ENCODE peak calls at places on chromosome 11, in nine cellular contexts. One of them, this sample, is unnamed.

GRCh38 chr11:2128512-2129322 is 10.5 kb downstream of the IGF2 start:
- DNase-seq in neural crest cell: no peak
- DNase-seq in C1 segment of cervical spinal cord: no peak
- DNase-seq in stimulated activated CD4-positive, alpha-beta T cell treated with anti-CD3 and anti-CD28 coated beads, TNF-alpha, amount 100 ng/mL, for 48 hours: no peak
- DNase-seq in iris pigment epithelial cell: no peak
- DNase-seq in RCC 7860: no peak
- DNase-seq in NCI-H1105: no peak
- DNase-seq in H9: no peak
- DNase-seq in NCI-H510A treated with DMSO at 0.1 percent for 48 hours: no peak
- DNase-seq in this sample: no peak

GRCh38 chr11:12626616-12627015 is 47.6 kb upstream of the TEAD1 start:
- DNase-seq in neural crest cell: no peak
- DNase-seq in C1 segment of cervical spinal cord: no peak
- DNase-seq in stimulated activated CD4-positive, alpha-beta T cell treated with anti-CD3 and anti-CD28 coated beads, TNF-alpha, amount 100 ng/mL, for 48 hours: no peak
- DNase-seq in iris pigment epithelial cell: no peak
- DNase-seq in RCC 7860: no peak
- DNase-seq in NCI-H1105: no peak
- DNase-seq in H9: no peak
- DNase-seq in NCI-H510A treated with DMSO at 0.1 percent for 48 hours: no peak
- DNase-seq in this sample: no peak

GRCh38 chr11:104916442-104916841 is 18.2 kb upstream of the CASP12 start:
- DNase-seq in neural crest cell: no peak
- DNase-seq in C1 segment of cervical spinal cord: no peak
- DNase-seq in stimulated activated CD4-positive, alpha-beta T cell treated with anti-CD3 and anti-CD28 coated beads, TNF-alpha, amount 100 ng/mL, for 48 hours: no peak
- DNase-seq in iris pigment epithelial cell: peak; percentile 65
- DNase-seq in RCC 7860: no peak
- DNase-seq in NCI-H1105: no peak
- DNase-seq in H9: no peak
- DNase-seq in NCI-H510A treated with DMSO at 0.1 percent for 48 hours: no peak
- DNase-seq in this sample: no peak

GRCh38 chr11:30422389-30422788 is 99.5 kb downstream of the ARL14EP start:
- DNase-seq in neural crest cell: no peak
- DNase-seq in C1 segment of cervical spinal cord: no peak
- DNase-seq in stimulated activated CD4-positive, alpha-beta T cell treated with anti-CD3 and anti-CD28 coated beads, TNF-alpha, amount 100 ng/mL, for 48 hours: no peak
- DNase-seq in iris pigment epithelial cell: no peak
- DNase-seq in RCC 7860: no peak
- DNase-seq in NCI-H1105: no peak
- DNase-seq in H9: no peak
- DNase-seq in NCI-H510A treated with DMSO at 0.1 percent for 48 hours: no peak
- DNase-seq in this sample: no peak

GRCh38 chr11:13261600-13262061 is 16.0 kb upstream of the BMAL1 start:
- DNase-seq in neural crest cell: no peak
- DNase-seq in C1 segment of cervical spinal cord: no peak
- DNase-seq in stimulated activated CD4-positive, alpha-beta T cell treated with anti-CD3 and anti-CD28 coated beads, TNF-alpha, amount 100 ng/mL, for 48 hours: no peak
- DNase-seq in iris pigment epithelial cell: peak; percentile 82
- DNase-seq in RCC 7860: peak; percentile 89
- DNase-seq in NCI-H1105: no peak
- DNase-seq in H9: no peak
- DNase-seq in NCI-H510A treated with DMSO at 0.1 percent for 48 hours: no peak
- DNase-seq in this sample: no peak

GRCh38 chr11:44574620-44575287 is 9.3 kb downstream of the CD82 start:
- DNase-seq in neural crest cell: no peak
- DNase-seq in C1 segment of cervical spinal cord: no peak
- DNase-seq in stimulated activated CD4-positive, alpha-beta T cell treated with anti-CD3 and anti-CD28 coated beads, TNF-alpha, amount 100 ng/mL, for 48 hours: no peak
- DNase-seq in iris pigment epithelial cell: peak; percentile 96
- DNase-seq in RCC 7860: peak; percentile 90
- DNase-seq in NCI-H1105: no peak
- DNase-seq in H9: no peak
- DNase-seq in NCI-H510A treated with DMSO at 0.1 percent for 48 hours: no peak
- DNase-seq in this sample: no peak

GRCh38 chr11:120180571-120181445 is 30.0 kb upstream of the OAF start:
- DNase-seq in neural crest cell: no peak
- DNase-seq in C1 segment of cervical spinal cord: peak; percentile 13
- DNase-seq in stimulated activated CD4-positive, alpha-beta T cell treated with anti-CD3 and anti-CD28 coated beads, TNF-alpha, amount 100 ng/mL, for 48 hours: no peak
- DNase-seq in iris pigment epithelial cell: peak; percentile 68
- DNase-seq in RCC 7860: peak; percentile 8
- DNase-seq in NCI-H1105: no peak
- DNase-seq in H9: peak; percentile 78
- DNase-seq in NCI-H510A treated with DMSO at 0.1 percent for 48 hours: no peak
- DNase-seq in this sample: no peak

GRCh38 chr11:95363710-95364109 is 132.7 kb upstream of the SESN3 start:
- DNase-seq in neural crest cell: peak; percentile 27
- DNase-seq in C1 segment of cervical spinal cord: no peak
- DNase-seq in stimulated activated CD4-positive, alpha-beta T cell treated with anti-CD3 and anti-CD28 coated beads, TNF-alpha, amount 100 ng/mL, for 48 hours: no peak
- DNase-seq in iris pigment epithelial cell: no peak
- DNase-seq in RCC 7860: no peak
- DNase-seq in NCI-H1105: peak; percentile 12
- DNase-seq in H9: peak; percentile 71
- DNase-seq in NCI-H510A treated with DMSO at 0.1 percent for 48 hours: no peak
- DNase-seq in this sample: peak; percentile 78

GRCh38 chr11:118046964-118047700 is 29.7 kb upstream of the TMPRSS4 start:
- DNase-seq in neural crest cell: no peak
- DNase-seq in C1 segment of cervical spinal cord: no peak
- DNase-seq in stimulated activated CD4-positive, alpha-beta T cell treated with anti-CD3 and anti-CD28 coated beads, TNF-alpha, amount 100 ng/mL, for 48 hours: no peak
- DNase-seq in iris pigment epithelial cell: no peak
- DNase-seq in RCC 7860: no peak
- DNase-seq in NCI-H1105: no peak
- DNase-seq in H9: no peak
- DNase-seq in NCI-H510A treated with DMSO at 0.1 percent for 48 hours: no peak
- DNase-seq in this sample: no peak

GRCh38 chr11:69002101-69002742 is 10.8 kb downstream of the MRGPRF start:
- DNase-seq in neural crest cell: no peak
- DNase-seq in C1 segment of cervical spinal cord: no peak
- DNase-seq in stimulated activated CD4-positive, alpha-beta T cell treated with anti-CD3 and anti-CD28 coated beads, TNF-alpha, amount 100 ng/mL, for 48 hours: no peak
- DNase-seq in iris pigment epithelial cell: no peak
- DNase-seq in RCC 7860: no peak
- DNase-seq in NCI-H1105: no peak
- DNase-seq in H9: peak; percentile 20
- DNase-seq in NCI-H510A treated with DMSO at 0.1 percent for 48 hours: no peak
- DNase-seq in this sample: no peak

GRCh38 chr11:17609536-17610401 is 62.7 kb downstream of the OTOG start:
- DNase-seq in neural crest cell: no peak
- DNase-seq in C1 segment of cervical spinal cord: no peak
- DNase-seq in stimulated activated CD4-positive, alpha-beta T cell treated with anti-CD3 and anti-CD28 coated beads, TNF-alpha, amount 100 ng/mL, for 48 hours: no peak
- DNase-seq in iris pigment epithelial cell: no peak
- DNase-seq in RCC 7860: no peak
- DNase-seq in NCI-H1105: no peak
- DNase-seq in H9: no peak
- DNase-seq in NCI-H510A treated with DMSO at 0.1 percent for 48 hours: no peak
- DNase-seq in this sample: no peak

GRCh38 chr11:63520606-63521170 is 14.8 kb downstream of the LGALS12 start:
- DNase-seq in neural crest cell: no peak
- DNase-seq in C1 segment of cervical spinal cord: no peak
- DNase-seq in stimulated activated CD4-positive, alpha-beta T cell treated with anti-CD3 and anti-CD28 coated beads, TNF-alpha, amount 100 ng/mL, for 48 hours: no peak
- DNase-seq in iris pigment epithelial cell: peak; percentile 51
- DNase-seq in RCC 7860: no peak
- DNase-seq in NCI-H1105: no peak
- DNase-seq in H9: no peak
- DNase-seq in NCI-H510A treated with DMSO at 0.1 percent for 48 hours: no peak
- DNase-seq in this sample: no peak

GRCh38 chr11:102111011-102111786 is 952 bp downstream of the YAP1 start:
- DNase-seq in neural crest cell: peak; percentile 86
- DNase-seq in C1 segment of cervical spinal cord: no peak
- DNase-seq in stimulated activated CD4-positive, alpha-beta T cell treated with anti-CD3 and anti-CD28 coated beads, TNF-alpha, amount 100 ng/mL, for 48 hours: no peak
- DNase-seq in iris pigment epithelial cell: peak; percentile 84
- DNase-seq in RCC 7860: peak; percentile 47
- DNase-seq in NCI-H1105: no peak
- DNase-seq in H9: peak; percentile 91
- DNase-seq in NCI-H510A treated with DMSO at 0.1 percent for 48 hours: no peak
- DNase-seq in this sample: peak; percentile 24

GRCh38 chr11:72223615-72224586 is 666 bp upstream of the INPPL1 start:
- DNase-seq in neural crest cell: peak; percentile 59
- DNase-seq in C1 segment of cervical spinal cord: peak; percentile 71
- DNase-seq in stimulated activated CD4-positive, alpha-beta T cell treated with anti-CD3 and anti-CD28 coated beads, TNF-alpha, amount 100 ng/mL, for 48 hours: peak; percentile 48
- DNase-seq in iris pigment epithelial cell: peak; percentile 76
- DNase-seq in RCC 7860: no peak
- DNase-seq in NCI-H1105: peak; percentile 60
- DNase-seq in H9: peak; percentile 71
- DNase-seq in NCI-H510A treated with DMSO at 0.1 percent for 48 hours: peak; percentile 59
- DNase-seq in this sample: peak; percentile 84

GRCh38 chr11:8760896-8761295 is 78.3 kb downstream of the RPL27A start:
- DNase-seq in neural crest cell: no peak
- DNase-seq in C1 segment of cervical spinal cord: no peak
- DNase-seq in stimulated activated CD4-positive, alpha-beta T cell treated with anti-CD3 and anti-CD28 coated beads, TNF-alpha, amount 100 ng/mL, for 48 hours: no peak
- DNase-seq in iris pigment epithelial cell: peak; percentile 25
- DNase-seq in RCC 7860: no peak
- DNase-seq in NCI-H1105: no peak
- DNase-seq in H9: no peak
- DNase-seq in NCI-H510A treated with DMSO at 0.1 percent for 48 hours: no peak
- DNase-seq in this sample: no peak

GRCh38 chr11:24298126-24298525 is 198.7 kb upstream of the LUZP2 start:
- DNase-seq in neural crest cell: no peak
- DNase-seq in C1 segment of cervical spinal cord: no peak
- DNase-seq in stimulated activated CD4-positive, alpha-beta T cell treated with anti-CD3 and anti-CD28 coated beads, TNF-alpha, amount 100 ng/mL, for 48 hours: no peak
- DNase-seq in iris pigment epithelial cell: peak; percentile 28
- DNase-seq in RCC 7860: no peak
- DNase-seq in NCI-H1105: no peak
- DNase-seq in H9: no peak
- DNase-seq in NCI-H510A treated with DMSO at 0.1 percent for 48 hours: no peak
- DNase-seq in this sample: no peak

GRCh38 chr11:66912963-66913362 is 45.2 kb downstream of the PC start:
- DNase-seq in neural crest cell: peak; percentile 34
- DNase-seq in C1 segment of cervical spinal cord: peak; percentile 71
- DNase-seq in stimulated activated CD4-positive, alpha-beta T cell treated with anti-CD3 and anti-CD28 coated beads, TNF-alpha, amount 100 ng/mL, for 48 hours: no peak
- DNase-seq in iris pigment epithelial cell: no peak
- DNase-seq in RCC 7860: no peak
- DNase-seq in NCI-H1105: no peak
- DNase-seq in H9: no peak
- DNase-seq in NCI-H510A treated with DMSO at 0.1 percent for 48 hours: no peak
- DNase-seq in this sample: no peak

GRCh38 chr11:67616431-67617242 is 9.9 kb downstream of the NDUFV1 start:
- DNase-seq in neural crest cell: no peak
- DNase-seq in C1 segment of cervical spinal cord: no peak
- DNase-seq in stimulated activated CD4-positive, alpha-beta T cell treated with anti-CD3 and anti-CD28 coated beads, TNF-alpha, amount 100 ng/mL, for 48 hours: no peak
- DNase-seq in iris pigment epithelial cell: no peak
- DNase-seq in RCC 7860: no peak
- DNase-seq in NCI-H1105: no peak
- DNase-seq in H9: peak; percentile 34
- DNase-seq in NCI-H510A treated with DMSO at 0.1 percent for 48 hours: no peak
- DNase-seq in this sample: no peak

This sample was measured in NCI-H345.